ENCODE peak calls at places on chromosomes 11 and 22, in nine cellular contexts. F, T, V, B, D, P, J, O and H are unnamed samples.

GRCh38 chr22:40620464-40621046 is 16.0 kb downstream of the MRTFA start:
- DNase-seq in P (no peak), D (no peak), F (no peak), J (no peak), V (no peak), T (peak), B (no peak), O (no peak), H (no peak)

GRCh38 chr11:79100093-79100704 is 340.6 kb downstream of the TENM4 start:
- DNase-seq in F (peak), B (no peak), O (peak), J (peak), D (no peak), V (no peak), P (peak), T (peak), H (no peak)

GRCh38 chr11:89327885-89328284 is 150.2 kb downstream of the TYR start:
- DNase-seq in F (no peak), P (no peak), T (no peak), V (no peak), B (no peak), O (no peak), D (no peak), J (no peak), H (no peak)

GRCh38 chr22:41052661-41053490 is 39.5 kb upstream of the EP300 start:
- DNase-seq in T (no peak), V (no peak), D (no peak), J (no peak), O (no peak), F (no peak), P (no peak), B (no peak), H (no peak)

GRCh38 chr11:133931449-133932060 is 25.2 kb downstream of the IGSF9B start:
- DNase-seq in F (no peak), D (no peak), T (no peak), B (no peak), O (no peak), V (no peak), J (no peak), P (no peak), H (no peak)

GRCh38 chr11:125429174-125429707 is 66.8 kb downstream of the FEZ1 start:
- DNase-seq in J (peak), F (peak), V (no peak), D (peak), O (peak), T (peak), B (no peak), P (peak), H (no peak)

GRCh38 chr11:44457862-44458261 is 107.6 kb upstream of the CD82 start:
- DNase-seq in O (no peak), D (no peak), P (no peak), V (no peak), J (no peak), T (no peak), F (no peak), B (no peak), H (no peak)

GRCh38 chr22:36756746-36757607 is 18.9 kb downstream of the IFT27 start:
- DNase-seq in F (no peak), J (no peak), O (no peak), V (no peak), B (no peak), P (no peak), D (no peak), T (no peak), H (no peak)

GRCh38 chr11:134233729-134234179 is 9.3 kb downstream of the VPS26B start:
- DNase-seq in J (no peak), B (no peak), D (no peak), T (no peak), F (no peak), P (no peak), V (no peak), O (no peak), H (no peak)

GRCh38 chr22:28711820-28712777 is 29.5 kb downstream of the CHEK2 start:
- DNase-seq in F (no peak), P (no peak), V (no peak), O (no peak), B (no peak), D (no peak), J (peak), T (peak), H (peak)

GRCh38 chr22:27768027-27768640 is 33.4 kb downstream of the MN1 start:
- DNase-seq in B (no peak), J (no peak), P (no peak), O (no peak), D (no peak), T (no peak), F (no peak), V (no peak), H (no peak)

GRCh38 chr11:68774188-68774585 is 22.9 kb upstream of the TESMIN start:
- DNase-seq in D (no peak), P (no peak), B (no peak), T (no peak), F (no peak), V (no peak), J (no peak), O (no peak), H (no peak)

GRCh38 chr11:105741488-105742020 is 131.7 kb downstream of the GRIA4 start:
- DNase-seq in P (no peak), T (no peak), B (no peak), F (no peak), V (no peak), D (no peak), O (no peak), J (no peak), H (no peak)

GRCh38 chr11:18365736-18366135 is 28.6 kb upstream of the LDHA start:
- DNase-seq in J (no peak), T (no peak), O (no peak), F (no peak), B (no peak), V (no peak), P (no peak), D (no peak), H (no peak)